ENCODE peak calls at places on chromosomes 11 and 22, in six cellular contexts. H is activated T-cell treated with anti-CD3 and anti-CD28 coated beads, Interleukin-2, amount 50 U/mL, for 24 hours; M is fibroblast of lung; X is adrenal gland; B is uterus; G is IMR-90. O is an unnamed sample.
A peak's percentile ranks its signal among the peaks of the same experiment; 100 is the strongest.

GRCh38 chr11:14202263-14203173 is 156.5 kb downstream of the RRAS2 start:
- DNase-seq in H (no peak), M (no peak), X (no peak), B (no peak), G (no peak), O (no peak)

GRCh38 chr11:116073854-116074837 is 569.9 kb upstream of the CADM1 start:
- DNase-seq in H (no peak), M (peak; percentile 70), X (peak; percentile 66), B (peak; percentile 38), G (no peak), O (no peak)

GRCh38 chr11:10263929-10264328 is 30.1 kb downstream of the SBF2 start:
- DNase-seq in H (no peak), M (peak; percentile 89), X (no peak), B (no peak), G (peak; percentile 85), O (no peak)

GRCh38 chr22:37775785-37776638 is 31.7 kb upstream of the GCAT start:
- DNase-seq in H (no peak), M (peak; percentile 83), X (no peak), B (no peak), G (peak; percentile 99), O (no peak)

GRCh38 chr11:59716051-59716450 is 2.4 kb upstream of the OR10V1 start:
- DNase-seq in H (no peak), M (no peak), X (no peak), B (no peak), G (no peak), O (no peak)

GRCh38 chr22:19943665-19944026 is 2.0 kb upstream of the TXNRD2 start:
- DNase-seq in H (no peak), M (peak; percentile 89), X (no peak), B (no peak), G (peak; percentile 76), O (no peak)

GRCh38 chr11:63491614-63492372 is 826 bp upstream of the PLAAT5 start:
- DNase-seq in H (no peak), M (peak; percentile 84), X (no peak), B (no peak), G (peak; percentile 46), O (peak; percentile 43)

GRCh38 chr11:116046127-116046526 is 541.9 kb upstream of the CADM1 start:
- DNase-seq in H (no peak), M (no peak), X (no peak), B (no peak), G (no peak), O (no peak)

GRCh38 chr11:65612691-65613090 is 1.3 kb downstream of the MAP3K11 start:
- DNase-seq in H (no peak), M (no peak), X (no peak), B (no peak), G (no peak), O (no peak)

GRCh38 chr11:69640260-69640994 is 529 bp upstream of the CCND1 start:
- DNase-seq in H (no peak), M (no peak), X (peak; percentile 75), B (no peak), G (no peak), O (no peak)

GRCh38 chr11:27656806-27657483 is 43.3 kb downstream of the BDNF start:
- DNase-seq in H (no peak), M (no peak), X (no peak), B (no peak), G (no peak), O (no peak)

GRCh38 chr11:68146010-68146540 is 24.9 kb upstream of the CHKA start:
- DNase-seq in H (no peak), M (no peak), X (peak; percentile 97), B (peak; percentile 78), G (no peak), O (peak; percentile 100)

GRCh38 chr22:50483977-50484853 is 2.4 kb upstream of the MIOX start:
- DNase-seq in H (no peak), M (no peak), X (no peak), B (no peak), G (no peak), O (peak; percentile 95)

GRCh38 chr11:83545494-83545893 is 259.3 kb upstream of the CCDC90B start:
- DNase-seq in H (no peak), M (no peak), X (no peak), B (no peak), G (no peak), O (no peak)